ENCODE peak calls at places on chromosomes 16 and 17, in ten cellular contexts. J is SK-N-SH, E is stomach, K is tibial nerve, L is esophagus muscularis mucosa, W is K562, U is H1, V is GM12878, X is sigmoid colon, N is transverse colon. C is an unnamed sample.

GRCh38 chr16:80656731-80657150 is 115.9 kb downstream of the DYNLRB2 start:
- DNase-seq in X (no peak), J (no peak), K (no peak), N (no peak), E (no peak), V (peak; percentile 39), W (no peak), L (no peak), U (no peak), C (no peak)

GRCh38 chr16:73185737-73186136 is 137.8 kb upstream of the ZFHX3 start:
- DNase-seq in V (no peak), X (no peak), U (no peak), J (no peak), W (no peak), E (no peak), K (no peak), L (no peak), N (no peak), C (no peak)

GRCh38 chr17:4345569-4345968 is 20.9 kb downstream of the UBE2G1 start:
- DNase-seq in U (no peak), L (no peak), K (no peak), N (no peak), X (no peak), V (no peak), W (no peak), E (no peak), J (no peak), C (no peak)

GRCh38 chr16:27242868-27243590 is 25.5 kb downstream of the NSMCE1 start:
- DNase-seq in U (no peak), E (no peak), K (no peak), X (peak; percentile 73), N (no peak), V (peak; percentile 71), L (no peak), J (no peak), W (peak; percentile 75), C (peak; percentile 62)

GRCh38 chr17:78993981-78994671 is 14.4 kb upstream of the LGALS3BP start:
- DNase-seq in X (peak; percentile 53), E (peak; percentile 24), W (no peak), J (peak; percentile 38), V (no peak), L (no peak), N (no peak), K (no peak), U (no peak), C (peak; percentile 12)

GRCh38 chr16:48123104-48123788 is 32.5 kb downstream of the ABCC12 start:
- DNase-seq in J (no peak), W (peak; percentile 76), V (no peak), X (no peak), K (no peak), U (no peak), N (no peak), L (no peak), E (no peak), C (no peak)

GRCh38 chr17:39668141-39668924 is at the start of gene PNMT:
- DNase-seq in E (peak; percentile 83), N (peak; percentile 81), K (peak; percentile 63), L (no peak), J (peak; percentile 93), X (no peak), U (no peak), V (no peak), W (peak; percentile 89), C (peak; percentile 65)

GRCh38 chr17:48577946-48578615 is at the start of gene HOXB4:
- DNase-seq in U (no peak), V (peak; percentile 43), W (peak; percentile 95), X (peak; percentile 95), J (no peak), E (peak; percentile 59), K (peak; percentile 67), N (peak; percentile 80), L (peak; percentile 98), C (no peak)

GRCh38 chr16:89257281-89257731 is 39.8 kb downstream of the ZNF778 start:
- DNase-seq in K (no peak), J (peak; percentile 64), E (no peak), X (no peak), L (no peak), W (no peak), N (no peak), U (no peak), V (no peak), C (no peak)

GRCh38 chr16:89257757-89258465 is 40.4 kb downstream of the ZNF778 start:
- DNase-seq in X (no peak), N (no peak), J (peak; percentile 32), W (no peak), L (no peak), E (no peak), U (no peak), V (no peak), K (no peak), C (no peak)

GRCh38 chr16:89261691-89262563 is 44.4 kb downstream of the ZNF778 start:
- DNase-seq in N (no peak), V (no peak), U (no peak), L (no peak), W (no peak), X (peak; percentile 64), K (no peak), J (no peak), E (peak; percentile 40), C (peak; percentile 54)

GRCh38 chr16:89253548-89254287 is 36.2 kb downstream of the ZNF778 start:
- DNase-seq in N (no peak), U (no peak), E (no peak), K (no peak), L (no peak), J (no peak), X (no peak), V (no peak), W (no peak), C (no peak)

GRCh38 chr16:89256651-89257254 is 39.2 kb downstream of the ZNF778 start:
- DNase-seq in J (peak; percentile 30), U (no peak), X (peak; percentile 75), L (no peak), N (peak; percentile 75), V (no peak), E (peak; percentile 73), K (no peak), W (no peak), C (peak; percentile 66)
- TF ChIP-seq EP300 in J (no peak), U (no peak), X (no peak), L (no peak), N (no peak), V (no peak), E (no peak), K (no peak), W (no peak), C (no peak)

DNA sequence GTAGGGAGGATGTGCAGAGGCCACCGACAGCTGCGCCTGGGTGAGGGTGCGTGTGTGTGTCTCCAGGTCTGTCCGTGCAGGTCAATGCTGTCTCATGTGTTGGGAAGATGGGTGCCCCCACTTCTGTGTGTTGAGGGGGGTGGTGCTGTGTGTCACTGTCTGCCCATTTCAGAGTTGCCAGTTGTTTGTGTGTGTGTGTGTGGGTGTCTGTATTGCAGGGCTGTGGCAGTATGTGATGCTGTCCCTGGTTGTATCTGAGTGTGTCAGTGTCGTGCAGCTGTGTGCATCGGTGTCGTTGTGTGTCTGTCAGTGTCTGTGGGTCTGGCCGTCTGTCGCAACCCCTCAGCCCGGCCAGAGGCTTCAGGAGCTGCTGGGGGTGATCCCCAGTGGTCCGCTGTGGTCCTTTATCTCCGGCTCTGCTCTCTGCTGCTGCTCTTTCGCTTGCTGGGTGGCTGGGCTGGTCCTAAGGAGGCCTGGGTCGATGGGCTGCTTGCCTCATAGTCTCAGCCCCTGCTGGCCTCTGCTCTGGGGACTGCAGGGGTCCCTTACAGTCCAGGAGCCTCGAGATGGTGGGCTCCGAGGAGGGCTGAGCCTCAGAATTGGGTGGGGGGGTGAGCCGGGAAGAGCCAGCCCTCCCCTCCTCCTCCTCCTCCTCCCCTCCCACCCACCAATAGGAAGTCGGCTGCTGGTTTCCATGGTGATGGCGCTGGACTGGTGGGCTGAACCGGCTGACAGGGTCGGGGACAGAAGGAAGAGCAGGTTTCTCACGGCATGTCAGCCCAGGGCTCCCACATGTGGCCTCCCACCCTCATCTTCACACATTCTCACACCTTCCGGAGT is at the start of gene TSPOAP1:
- DNase-seq in K (no peak), L (no peak), U (no peak), E (no peak), J (peak; percentile 95), N (peak; percentile 46), W (peak; percentile 92), X (no peak), V (peak; percentile 95), C (peak; percentile 38)
- H3K27ac ChIP-seq in K (no peak within 1 kb of the TSS), L (no peak within 1 kb of the TSS), U (no peak within 1 kb of the TSS), E (peak within 1 kb of the TSS; percentile 45), J (peak within 1 kb of the TSS; percentile 7), N (peak within 1 kb of the TSS; percentile 47), W (peak within 1 kb of the TSS; percentile 99), X (no peak within 1 kb of the TSS), V (peak within 1 kb of the TSS; percentile 60), C (no peak within 1 kb of the TSS)

DNA sequence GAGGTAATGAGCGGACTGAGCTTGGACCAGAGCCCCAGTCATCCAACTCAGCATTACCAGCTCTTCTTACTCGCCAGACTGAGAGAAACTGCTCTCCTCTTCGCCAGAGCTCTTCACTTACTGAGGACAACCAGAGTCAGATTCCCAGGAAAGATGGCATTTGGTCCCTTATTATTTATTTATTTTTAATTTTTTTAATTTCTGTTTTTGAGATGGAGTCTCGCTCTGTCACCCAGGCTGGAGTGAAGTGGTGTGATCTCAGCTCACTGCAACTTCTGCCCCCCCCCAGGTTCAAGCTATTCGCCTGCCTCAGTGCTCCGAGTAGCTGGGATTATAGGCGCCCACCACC is 23.3 kb downstream of the DEXI start:
- DNase-seq in K (no peak), L (no peak), X (no peak), J (no peak), U (no peak), W (no peak), V (no peak), N (no peak), E (no peak), C (no peak)
- H3K36me3 ChIP-seq in K (peaks cover 27% of the 10 kb centered on the region), L (no peaks in the 10 kb centered on the region), X (no peaks in the 10 kb centered on the region), J (no peaks in the 10 kb centered on the region), U (no peaks in the 10 kb centered on the region), W (no peaks in the 10 kb centered on the region), V (peaks cover 43% of the 10 kb centered on the region), N (no peaks in the 10 kb centered on the region), E (no peaks in the 10 kb centered on the region), C (no peaks in the 10 kb centered on the region)

GRCh38 chr16:69698404-69698803 is 28.0 kb downstream of the NQO1 start:
- DNase-seq in X (no peak), J (no peak), U (no peak), K (no peak), L (no peak), N (no peak), V (no peak), W (no peak), E (no peak), C (no peak)

GRCh38 chr16:69701452-69701851 is 24.9 kb downstream of the NQO1 start:
- DNase-seq in E (no peak), K (no peak), N (no peak), V (no peak), W (no peak), U (no peak), L (no peak), X (no peak), J (no peak), C (no peak)

GRCh38 chr16:69703638-69704037 is 22.7 kb downstream of the NQO1 start:
- DNase-seq in E (no peak), W (no peak), L (no peak), V (no peak), K (no peak), X (no peak), J (no peak), N (no peak), U (no peak), C (no peak)

GRCh38 chr16:69699915-69700314 is 26.4 kb downstream of the NQO1 start:
- DNase-seq in U (no peak), X (no peak), K (no peak), L (no peak), N (no peak), J (no peak), W (no peak), V (no peak), E (no peak), C (no peak)

GRCh38 chr16:69701866-69702265 is 24.5 kb downstream of the NQO1 start:
- DNase-seq in N (no peak), W (no peak), L (no peak), E (no peak), V (no peak), J (no peak), K (no peak), X (no peak), U (no peak), C (no peak)
- TF ChIP-seq EP300 in N (no peak), W (no peak), L (no peak), E (no peak), V (no peak), J (no peak), K (no peak), X (no peak), U (no peak), C (no peak)